ENCODE peak calls at places on chromosomes 5 and 9, in four cellular contexts. I is K562, Z is HepG2, M is GM12878. V is an unnamed sample.

GRCh38 chr9:7153134-7153533 is 395.4 kb downstream of the KDM4C start:
- DNase-seq in I (no peak), Z (no peak), M (no peak), V (no peak)

GRCh38 chr9:131809941-131810344 is 70.1 kb upstream of the RAPGEF1 start:
- DNase-seq in I (no peak), Z (no peak), M (no peak), V (no peak)

GRCh38 chr9:101582593-101582992 is 12.2 kb downstream of the PPP3R2 start:
- DNase-seq in Z (no peak), M (no peak), I (no peak), V (peak)

GRCh38 chr5:61010759-61011460 is 65.9 kb downstream of the NDUFAF2 start:
- DNase-seq in Z (peak), I (peak), M (no peak), V (peak)

GRCh38 chr5:3844266-3844665 is 248.6 kb downstream of the IRX1 start:
- DNase-seq in I (no peak), Z (no peak), M (no peak), V (no peak)

GRCh38 chr5:172800088-172800551 is 29.1 kb upstream of the DUSP1 start:
- DNase-seq in I (no peak), Z (no peak), M (no peak), V (peak)

GRCh38 chr9:78167356-78167755 is 68.5 kb upstream of the CEP78 start:
- DNase-seq in Z (no peak), M (no peak), I (no peak), V (peak)

GRCh38 chr9:8859416-8859815 is 1059.8 kb upstream of the DMAC1 start:
- DNase-seq in M (no peak), I (no peak), Z (no peak), V (no peak)

GRCh38 chr5:146003852-146004251 is 67.5 kb downstream of the SH3RF2 start:
- DNase-seq in I (no peak), Z (no peak), M (no peak), V (no peak)

GRCh38 chr5:111563041-111563822 is 50.9 kb upstream of the STARD4 start:
- DNase-seq in Z (no peak), M (no peak), I (no peak), V (no peak)

GRCh38 chr5:65152131-65152530 is 329.6 kb downstream of the ADAMTS6 start:
- DNase-seq in I (no peak), M (no peak), Z (no peak), V (peak)

GRCh38 chr9:16673171-16673570 is 197.3 kb downstream of the BNC2 start:
- DNase-seq in M (no peak), Z (no peak), I (no peak), V (no peak)

GRCh38 chr5:32586251-32586642 is 890 bp downstream of the SUB1 start:
- DNase-seq in Z (no peak), M (peak), I (no peak), V (no peak)

GRCh38 chr9:35844628-35845301 is 15.7 kb downstream of the TMEM8B start:
- DNase-seq in I (no peak), M (peak), Z (no peak), V (no peak)

GRCh38 chr5:163385824-163386223 is 51.6 kb upstream of the CCNG1 start:
- DNase-seq in M (no peak), I (no peak), Z (no peak), V (no peak)

GRCh38 chr5:109452661-109453060 is 42.9 kb upstream of the PJA2 start:
- DNase-seq in M (no peak), I (no peak), Z (no peak), V (no peak)

GRCh38 chr5:150638053-150638444 is 2.4 kb upstream of the SYNPO start:
- DNase-seq in I (no peak), Z (no peak), M (no peak), V (no peak)

GRCh38 chr5:101943784-101944183 is 352.3 kb downstream of the SLCO4C1 start:
- DNase-seq in I (no peak), M (no peak), Z (no peak), V (no peak)

GRCh38 chr9:37464426-37465248 is 613 bp downstream of the ZBTB5 start:
- DNase-seq in Z (no peak), I (no peak), M (peak), V (peak)

GRCh38 chr9:115524467-115525059 is 406.6 kb upstream of the TNC start:
- DNase-seq in M (no peak), I (no peak), Z (peak), V (peak)

GRCh38 chr9:127910613-127911205 is 6.1 kb downstream of the ST6GALNAC4 start:
- DNase-seq in I (no peak), M (no peak), Z (no peak), V (no peak)

GRCh38 chr5:43702815-43703214 is 99.8 kb downstream of the NNT start:
- DNase-seq in I (peak), Z (no peak), M (no peak), V (no peak)

GRCh38 chr5:37308796-37309195 is 59.6 kb upstream of the CPLANE1 start:
- DNase-seq in I (no peak), Z (no peak), M (no peak), V (no peak)
- TF ChIP-seq SMC3 in I (no peak), Z (no peak), M (no peak), V (no peak)

GRCh38 chr5:93476211-93476851 is 104.7 kb downstream of the NR2F1-AS1 start:
- DNase-seq in Z (no peak), I (no peak), M (no peak), V (no peak)
- TF ChIP-seq CHD4 in Z (no peak), I (no peak), M (no peak), V (no peak)

GRCh38 chr5:164581889-164582288 is 1076.5 kb downstream of the MAT2B start:
- DNase-seq in I (no peak), Z (no peak), M (no peak), V (no peak)
- TF ChIP-seq BHLHE40 in I (no peak), Z (no peak), M (no peak), V (no peak)

DNA sequence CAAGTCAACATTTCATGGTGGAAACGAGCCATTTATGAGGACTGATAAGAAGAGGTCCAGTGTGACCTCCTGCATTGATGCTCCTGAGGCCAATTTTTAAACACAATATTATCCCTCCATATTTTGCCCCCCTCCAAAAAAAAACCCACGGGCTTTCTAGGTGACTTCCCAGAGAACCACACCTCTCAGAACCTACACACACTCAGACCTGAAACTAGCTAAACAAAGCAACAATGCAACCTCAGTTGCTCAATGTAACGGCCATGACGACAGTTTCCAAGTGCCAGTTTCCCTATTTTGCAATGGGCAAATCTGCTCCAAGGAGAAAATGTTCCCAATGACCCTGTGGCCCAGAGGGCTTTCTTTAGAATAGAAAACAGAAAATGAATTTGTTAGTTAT is 3.5 kb downstream of the NRG2 start:
- DNase-seq in Z (no peak), I (no peak), M (peak), V (no peak)
- TF ChIP-seq SMC3 in Z (no peak), I (no peak), M (no peak), V (no peak)

GRCh38 chr9:4836676-4837075 is 43.9 kb downstream of the RCL1 start:
- DNase-seq in Z (no peak), I (no peak), M (no peak), V (no peak)

GRCh38 chr9:4837126-4837767 is 44.5 kb downstream of the RCL1 start:
- DNase-seq in Z (peak), M (no peak), I (no peak), V (no peak)

GRCh38 chr9:4840018-4840417 is 47.3 kb downstream of the RCL1 start:
- DNase-seq in Z (no peak), M (no peak), I (no peak), V (no peak)

GRCh38 chr9:4839470-4839912 is 46.7 kb downstream of the RCL1 start:
- DNase-seq in M (no peak), I (no peak), Z (peak), V (no peak)

DNA sequence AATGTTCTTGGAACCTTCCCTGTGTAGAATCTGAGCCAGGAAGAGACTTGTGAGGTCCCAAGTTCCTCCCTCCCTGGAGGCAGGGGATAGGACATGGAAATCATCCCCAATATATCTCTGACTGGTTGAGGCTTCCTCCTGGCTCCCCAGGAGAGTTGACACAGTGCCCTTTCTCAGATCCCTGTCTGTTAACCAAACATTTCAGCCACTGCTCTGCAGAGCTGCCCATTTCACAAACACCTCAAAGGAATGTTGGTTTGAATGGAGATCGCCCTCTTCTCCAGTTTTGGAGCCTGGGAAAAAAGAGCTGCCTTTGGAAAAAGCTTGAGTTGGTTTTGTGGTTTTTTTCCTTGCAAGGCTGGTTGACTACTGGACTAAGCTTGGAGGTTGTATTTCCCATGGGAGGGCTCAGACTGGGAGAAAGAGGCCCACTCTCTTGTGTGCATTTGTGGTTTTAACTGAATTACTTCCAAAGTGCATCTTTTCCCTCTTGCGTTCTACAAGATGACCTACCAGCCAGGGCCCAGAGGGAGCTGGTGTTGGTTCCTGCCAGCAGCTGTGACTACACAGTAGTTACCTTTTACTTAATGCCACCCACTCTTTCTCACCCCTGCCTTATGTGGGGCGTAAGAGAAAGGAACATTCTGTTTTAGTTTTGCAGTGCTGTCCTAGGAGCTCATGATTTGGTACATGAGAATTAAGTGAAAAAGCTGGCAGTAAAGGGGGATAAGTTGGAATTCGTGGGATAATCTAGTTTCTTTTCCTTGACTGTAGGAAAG is 45.2 kb downstream of the RCL1 start:
- DNase-seq in Z (peak), I (no peak), M (no peak), V (no peak)
- TF ChIP-seq CHD4 in Z (no peak), I (no peak), M (no peak), V (no peak)

DNA sequence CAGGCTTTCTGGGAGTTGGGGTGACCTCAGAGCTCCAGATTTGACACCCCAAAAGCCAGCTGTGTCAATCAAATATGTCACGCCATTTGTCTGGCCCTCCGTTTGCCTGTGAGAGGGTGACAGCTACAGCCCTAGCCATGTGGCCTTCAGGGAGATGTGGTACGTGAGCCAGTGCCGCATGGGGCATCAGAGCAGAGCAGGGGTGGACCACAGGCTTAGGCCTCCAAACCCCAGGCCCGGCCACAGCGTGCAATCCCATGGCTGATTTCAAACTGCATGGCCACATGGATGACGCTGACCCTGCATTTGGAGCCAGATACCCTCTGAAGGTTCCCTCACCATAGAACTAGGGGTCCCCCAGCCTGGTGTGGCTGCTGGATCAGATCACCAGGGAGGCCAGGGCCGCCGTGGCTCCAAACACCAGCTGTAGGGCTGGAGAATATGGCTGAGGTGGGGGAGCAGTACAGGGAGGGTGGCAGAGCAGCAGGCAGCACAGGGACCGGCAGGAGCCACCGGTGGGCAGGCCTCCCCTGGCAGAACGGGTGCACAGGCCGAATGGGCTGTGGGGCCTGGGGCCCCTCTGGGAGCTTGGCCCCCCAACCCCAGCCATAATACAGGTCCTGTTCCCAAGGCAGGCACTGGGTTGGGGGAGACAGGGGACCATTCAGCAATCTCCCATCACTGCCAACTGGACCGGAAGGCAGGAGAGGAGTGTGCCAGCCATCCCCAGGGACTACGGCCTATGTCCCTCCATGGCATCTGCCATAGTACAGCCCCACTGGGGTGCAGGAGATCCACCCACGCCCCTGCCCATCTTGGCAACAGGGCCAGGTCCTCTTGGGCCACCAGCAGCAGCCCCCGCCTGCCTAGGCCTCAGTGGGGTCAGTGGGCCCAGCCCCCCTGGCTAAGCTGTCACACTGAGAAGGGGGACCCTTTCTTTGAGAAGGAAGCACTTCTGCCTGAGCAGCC is 1.5 kb downstream of the SAPCD2 start:
- DNase-seq in Z (no peak), I (no peak), M (no peak), V (no peak)
- TF ChIP-seq BHLHE40 in Z (no peak), I (no peak), M (no peak), V (no peak)

DNA sequence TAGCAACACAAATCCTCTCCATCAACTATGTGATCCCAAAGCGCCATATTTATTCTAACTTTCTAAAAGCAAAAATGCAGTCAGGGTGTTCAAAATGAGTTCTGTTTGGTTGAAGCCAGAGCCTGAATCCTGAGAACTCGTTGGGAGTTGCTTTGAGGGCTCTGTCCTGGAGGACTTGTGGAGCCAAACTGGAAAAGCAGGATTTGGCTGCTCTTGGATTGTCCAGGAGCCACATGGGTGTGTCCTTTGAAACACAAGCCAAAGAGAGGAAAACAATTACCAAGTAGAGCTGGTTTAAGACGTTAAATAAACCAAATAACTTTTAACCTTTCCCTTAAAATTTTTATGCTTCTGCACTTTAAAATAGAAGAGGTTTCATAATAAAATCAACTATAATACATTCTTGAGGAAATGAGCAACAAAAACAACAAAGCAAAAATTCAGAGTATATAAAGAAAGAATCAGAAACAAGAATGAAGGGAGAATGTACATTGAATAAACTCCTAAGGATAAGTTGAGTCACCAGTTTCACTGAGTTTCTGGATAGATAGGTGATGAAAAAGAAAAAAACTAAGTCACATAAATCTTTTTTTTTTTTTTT is 13.5 kb downstream of the C5orf46 start:
- DNase-seq in I (no peak), M (no peak), Z (no peak), V (no peak)
- TF ChIP-seq SMC3 in I (no peak), M (no peak), Z (no peak), V (no peak)

DNA sequence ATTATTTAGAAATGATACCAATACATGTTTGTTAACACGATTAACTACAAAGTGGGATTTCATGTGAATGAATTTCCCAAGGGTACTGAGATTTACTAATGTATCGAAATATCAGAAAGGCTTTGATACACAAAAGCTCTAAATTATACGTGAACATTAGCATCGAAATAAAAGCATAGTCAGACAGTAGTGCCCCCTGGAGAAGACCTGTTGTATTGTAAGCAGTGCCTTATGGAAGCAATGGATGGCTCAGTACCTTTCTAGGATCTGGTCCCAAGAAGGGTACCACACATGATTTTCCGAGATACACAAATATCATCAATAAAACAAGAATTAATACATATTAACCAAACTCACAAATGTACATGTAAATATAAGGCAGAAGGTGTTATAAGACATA is 153.8 kb downstream of the CDH12 start:
- DNase-seq in I (no peak), Z (no peak), M (no peak), V (no peak)
- TF ChIP-seq CHD4 in I (no peak), Z (no peak), M (no peak), V (no peak)

DNA sequence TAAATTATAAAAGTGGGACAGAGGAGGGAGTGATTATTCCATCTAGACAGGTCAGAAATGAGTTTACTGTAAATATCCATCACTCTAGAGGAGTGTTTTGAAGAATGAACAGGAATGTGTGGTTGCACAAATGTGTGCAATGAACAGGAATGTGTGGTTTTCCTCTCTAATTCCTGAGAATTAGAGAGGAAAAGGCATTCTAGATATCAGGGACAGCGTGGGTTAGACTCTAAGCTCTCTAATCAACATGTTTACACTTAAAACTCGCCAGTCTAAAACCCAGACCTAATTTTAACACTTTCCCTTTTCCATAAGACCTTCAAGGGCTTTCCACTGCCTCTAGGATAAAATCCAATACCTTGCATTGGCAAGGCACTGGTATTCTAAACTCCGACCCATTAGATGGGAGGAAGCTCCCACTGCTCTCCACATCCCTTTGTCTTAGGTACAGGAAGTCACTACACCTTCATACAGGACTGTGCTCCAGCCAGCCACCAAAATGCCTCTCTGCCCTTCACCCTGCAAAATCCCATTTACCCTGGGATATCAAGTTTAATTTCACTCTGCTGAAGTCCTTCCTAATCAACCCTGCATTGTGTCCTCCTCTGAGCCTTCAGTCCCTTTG is 67.9 kb downstream of the NFIB start:
- DNase-seq in M (no peak), I (no peak), Z (no peak), V (no peak)
- TF ChIP-seq BHLHE40 in M (no peak), I (no peak), Z (no peak), V (no peak)

DNA sequence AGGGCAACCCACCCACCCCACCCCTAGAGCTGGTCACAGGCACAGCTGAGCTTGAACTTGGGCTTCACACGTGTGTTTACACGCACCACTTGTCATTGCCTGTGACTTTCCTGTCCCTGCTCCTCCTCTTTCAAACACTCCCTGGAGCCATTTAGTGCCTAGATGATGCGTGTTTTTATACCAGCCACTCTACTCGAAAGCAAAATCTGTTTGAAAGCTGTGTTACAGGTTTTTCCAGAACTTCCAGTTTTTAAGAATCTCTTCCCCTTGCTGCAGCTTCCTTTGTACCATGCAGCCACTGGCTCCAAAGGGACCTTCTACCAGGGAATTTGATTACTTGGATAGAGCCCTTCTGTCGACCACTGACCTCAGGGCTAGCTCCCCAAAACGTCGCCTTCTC is 78.8 kb upstream of the SPRY4 start:
- DNase-seq in M (no peak), I (no peak), Z (no peak), V (no peak)
- TF ChIP-seq SMC3 in M (no peak), I (no peak), Z (no peak), V (no peak)

V was measured in A549.